ENCODE peak calls at places on chromosomes 6 and 20, in seven cellular contexts. O is activated CD4-positive, alpha-beta T cell treated with anti-CD3 and anti-CD28 coated beads, Interleukin-2, amount 50 U/mL, for 48 hours; S is activated effector memory CD4-positive, alpha-beta T cell treated with anti-CD3 and anti-CD28 coated beads, Interleukin-2, amount 50 U/mL, for 16 hours; J is H1; V is activated CD8-positive, alpha-beta T cell treated with anti-CD3 and anti-CD28 coated beads for 36 hours; R is psoas muscle; H is neural progenitor cell. Z is an unnamed sample.

GRCh38 chr20:63265891-63266515 is 6.6 kb upstream of the ARFGAP1 start:
- DNase-seq in O (no peak), S (no peak), J (no peak), V (no peak), R (no peak), H (no peak), Z (no peak)

GRCh38 chr6:11989376-11989775 is 22.7 kb upstream of the HIVEP1 start:
- DNase-seq in O (no peak), S (no peak), J (no peak), V (no peak), R (no peak), H (no peak), Z (no peak)

GRCh38 chr6:34792605-34793500 is 970 bp downstream of the BLTP3A start:
- DNase-seq in O (peak), S (no peak), J (peak), V (peak), R (no peak), H (peak), Z (peak)

GRCh38 chr6:156655267-156655918 is 121.8 kb upstream of the ARID1B start:
- DNase-seq in O (no peak), S (no peak), J (peak), V (no peak), R (no peak), H (peak), Z (no peak)

GRCh38 chr20:33108641-33109040 is 29.2 kb downstream of the BPIFB4 start:
- DNase-seq in O (no peak), S (no peak), J (no peak), V (no peak), R (no peak), H (no peak), Z (no peak)

GRCh38 chr20:36754656-36755222 is 8.8 kb upstream of the NDRG3 start:
- DNase-seq in O (peak), S (peak), J (peak), V (peak), R (no peak), H (peak), Z (peak)

GRCh38 chr20:37419307-37419706 is 73.4 kb downstream of the SRC start:
- DNase-seq in O (no peak), S (no peak), J (no peak), V (no peak), R (no peak), H (no peak), Z (no peak)

GRCh38 chr6:127299522-127300240 is 33.0 kb downstream of the RNF146 start:
- DNase-seq in O (no peak), S (no peak), J (no peak), V (no peak), R (no peak), H (no peak), Z (peak)

GRCh38 chr6:17585766-17586502 is 14.2 kb upstream of the FAM8A1 start:
- DNase-seq in O (no peak), S (no peak), J (no peak), V (no peak), R (no peak), H (peak), Z (peak)

GRCh38 chr6:38378801-38379200 is 260.9 kb downstream of the BTBD9 start:
- DNase-seq in O (no peak), S (no peak), J (no peak), V (no peak), R (no peak), H (no peak), Z (peak)

GRCh38 chr6:127458190-127458589 is 999 bp downstream of the KIAA0408 start:
- DNase-seq in O (no peak), S (no peak), J (no peak), V (no peak), R (no peak), H (no peak), Z (no peak)

GRCh38 chr20:23920936-23921335 is 41.4 kb upstream of the CST5 start:
- DNase-seq in O (no peak), S (no peak), J (no peak), V (no peak), R (no peak), H (no peak), Z (peak)

GRCh38 chr20:20360464-20360863 is 7.4 kb upstream of the INSM1 start:
- DNase-seq in O (peak), S (no peak), J (no peak), V (peak), R (no peak), H (peak), Z (peak)

GRCh38 chr6:17501982-17502704 is 98.0 kb upstream of the FAM8A1 start:
- DNase-seq in O (no peak), S (no peak), J (no peak), V (no peak), R (no peak), H (no peak), Z (no peak)

GRCh38 chr6:2616796-2617195 is 133.9 kb downstream of the MYLK4 start:
- DNase-seq in O (no peak), S (no peak), J (no peak), V (no peak), R (no peak), H (peak), Z (no peak)

GRCh38 chr20:17712201-17712600 is 12.4 kb downstream of the BANF2 start:
- DNase-seq in O (no peak), S (no peak), J (no peak), V (no peak), R (no peak), H (no peak), Z (no peak)

GRCh38 chr6:166440106-166440505 is 57.4 kb upstream of the MPC1 start:
- DNase-seq in O (no peak), S (peak), J (no peak), V (no peak), R (no peak), H (no peak), Z (no peak)

GRCh38 chr6:131979515-131980337 is 28.6 kb upstream of the CCN2 start:
- DNase-seq in O (no peak), S (no peak), J (no peak), V (no peak), R (no peak), H (no peak), Z (peak)

GRCh38 chr6:139416146-139416545 is 41.7 kb upstream of the CITED2 start:
- DNase-seq in O (no peak), S (no peak), J (no peak), V (no peak), R (no peak), H (no peak), Z (no peak)

GRCh38 chr6:105771313-105771970 is 314.7 kb upstream of the PRDM1 start:
- DNase-seq in O (no peak), S (no peak), J (no peak), V (no peak), R (no peak), H (no peak), Z (no peak)